ENCODE peak calls at places on chromosomes 2 and 18, in six cellular contexts. N is endothelial cell of umbilical vein, S is hepatocyte, E is tibial artery, Q is spleen, G is OCI-LY7. Y is an unnamed sample.

GRCh38 chr2:110804915-110805314 is 72.5 kb downstream of the ACOXL start:
- DNase-seq in Q (no peak), S (no peak), N (no peak), E (no peak), G (no peak), Y (peak; percentile 20)

GRCh38 chr2:222609391-222609790 is 46.5 kb downstream of the FARSB start:
- DNase-seq in N (no peak), Q (no peak), S (no peak), E (no peak), G (no peak), Y (no peak)

GRCh38 chr2:158098171-158098570 is 3.5 kb upstream of the UPP2 start:
- DNase-seq in E (no peak), N (no peak), S (no peak), Q (no peak), G (no peak), Y (no peak)

GRCh38 chr2:185618630-185619029 is 120.0 kb upstream of the FSIP2 start:
- DNase-seq in G (no peak), Q (no peak), S (peak; percentile 5), N (no peak), E (no peak), Y (no peak)

GRCh38 chr2:238061310-238062202 is 755 bp downstream of the SCLY start:
- DNase-seq in G (peak; percentile 40), Q (peak; percentile 80), S (peak; percentile 52), E (no peak), N (peak; percentile 30), Y (peak; percentile 7)

GRCh38 chr2:130289780-130290179 is 52.9 kb upstream of the IMP4 start:
- DNase-seq in E (no peak), G (no peak), S (no peak), N (no peak), Q (no peak), Y (no peak)

GRCh38 chr18:79871481-79872091 is 73.8 kb downstream of the KCNG2 start:
- DNase-seq in E (no peak), G (no peak), N (no peak), Q (peak; percentile 63), S (no peak), Y (no peak)

GRCh38 chr2:177432703-177433102 is 40.1 kb downstream of the AGPS start:
- DNase-seq in G (no peak), S (no peak), N (no peak), Q (no peak), E (no peak), Y (no peak)

GRCh38 chr2:48998449-48998848 is 155.9 kb downstream of the FSHR start:
- DNase-seq in N (no peak), Q (no peak), S (no peak), G (no peak), E (no peak), Y (no peak)

GRCh38 chr2:38125830-38126229 is 49.9 kb upstream of the CYP1B1 start:
- DNase-seq in G (no peak), E (no peak), N (no peak), Q (no peak), S (no peak), Y (no peak)

GRCh38 chr2:20663196-20664070 is 3.5 kb upstream of the GDF7 start:
- DNase-seq in E (peak; percentile 54), N (no peak), Q (peak; percentile 59), S (no peak), G (no peak), Y (no peak)

GRCh38 chr2:55839182-55839819 is 84.3 kb downstream of the EFEMP1 start:
- DNase-seq in G (no peak), E (no peak), S (peak; percentile 75), Q (no peak), N (no peak), Y (no peak)

GRCh38 chr2:239240480-239240881 is 160.3 kb downstream of the HDAC4 start:
- DNase-seq in E (no peak), S (no peak), Q (peak; percentile 71), G (no peak), N (no peak), Y (no peak)

GRCh38 chr18:62450546-62451395 is 72.1 kb upstream of the ZCCHC2 start:
- DNase-seq in S (peak; percentile 50), G (no peak), N (peak; percentile 99), Q (peak; percentile 85), E (peak; percentile 95), Y (no peak)

GRCh38 chr2:168482245-168482644 is 26.2 kb downstream of the CERS6 start:
- DNase-seq in Q (no peak), E (no peak), N (no peak), S (no peak), G (no peak), Y (no peak)

GRCh38 chr2:238428866-238429265 is 2.1 kb downstream of the ASB1 start:
- DNase-seq in G (no peak), E (no peak), N (no peak), Q (no peak), S (peak; percentile 1), Y (no peak)

GRCh38 chr2:9135804-9136558 is 70.6 kb upstream of the ASAP2 start:
- DNase-seq in G (no peak), S (no peak), Q (peak; percentile 19), E (peak; percentile 44), N (no peak), Y (no peak)

GRCh38 chr2:98936133-98936916 is at the start of gene CRACDL:
- DNase-seq in Q (no peak), E (no peak), N (peak; percentile 28), G (no peak), S (peak; percentile 59), Y (no peak)

GRCh38 chr2:98819350-98819749 is 88.4 kb upstream of the MGAT4A start:
- DNase-seq in S (no peak), E (no peak), G (no peak), N (no peak), Q (no peak), Y (no peak)

GRCh38 chr2:211132586-211132985 is 576.2 kb downstream of the CPS1 start:
- DNase-seq in G (no peak), Q (no peak), N (peak; percentile 51), S (no peak), E (no peak), Y (no peak)

GRCh38 chr2:26471278-26471677 is 6.6 kb downstream of the OTOF start:
- DNase-seq in S (no peak), E (no peak), G (no peak), Q (peak; percentile 46), N (no peak), Y (no peak)

GRCh38 chr2:216740557-216741222 is 45.3 kb upstream of the IGFBP5 start:
- DNase-seq in S (peak; percentile 74), E (no peak), Q (no peak), N (no peak), G (no peak), Y (no peak)

GRCh38 chr2:202005272-202005887 is 28.3 kb upstream of the FZD7 start:
- DNase-seq in E (no peak), G (peak; percentile 78), N (no peak), Q (no peak), S (no peak), Y (no peak)

GRCh38 chr2:15385184-15385583 is 175.9 kb downstream of the NBAS start:
- DNase-seq in E (no peak), Q (no peak), N (no peak), G (no peak), S (no peak), Y (no peak)

GRCh38 chr18:79552696-79553095 is 126.9 kb upstream of the CTDP1 start:
- DNase-seq in Q (no peak), E (peak; percentile 51), N (no peak), S (no peak), G (no peak), Y (no peak)

GRCh38 chr2:105774781-105775337 is 30.1 kb downstream of the NCK2 start:
- DNase-seq in S (no peak), N (no peak), E (no peak), G (no peak), Q (no peak), Y (no peak)
- H3K4me1 ChIP-seq in S (peaks cover 9% of the 10 kb centered on the region), N (no peaks in the 10 kb centered on the region), E (peaks cover 57% of the 10 kb centered on the region), G (peaks cover 32% of the 10 kb centered on the region), Q (peaks cover 55% of the 10 kb centered on the region), Y (peaks cover 96% of the 10 kb centered on the region)

GRCh38 chr2:41935004-41935401 is 112.8 kb upstream of the PKDCC start:
- DNase-seq in N (no peak), E (no peak), Q (no peak), S (no peak), G (no peak), Y (no peak)

GRCh38 chr2:41936751-41937463 is 110.9 kb upstream of the PKDCC start:
- DNase-seq in S (no peak), E (no peak), G (no peak), N (no peak), Q (no peak), Y (no peak)

GRCh38 chr2:41937464-41937861 is 110.4 kb upstream of the PKDCC start:
- DNase-seq in N (no peak), E (no peak), Q (no peak), G (no peak), S (no peak), Y (no peak)

GRCh38 chr2:41934323-41935003 is 113.4 kb upstream of the PKDCC start:
- DNase-seq in E (no peak), N (no peak), G (no peak), S (peak; percentile 38), Q (no peak), Y (no peak)

GRCh38 chr2:41935806-41936205 is 112.0 kb upstream of the PKDCC start:
- DNase-seq in S (no peak), G (no peak), Q (no peak), E (no peak), N (no peak), Y (no peak)
- H3K27ac ChIP-seq in S (no peak overlapping the region), G (no peak overlapping the region), Q (no peak overlapping the region), E (no peak overlapping the region), N (no peak overlapping the region), Y (no peak overlapping the region)

DNA sequence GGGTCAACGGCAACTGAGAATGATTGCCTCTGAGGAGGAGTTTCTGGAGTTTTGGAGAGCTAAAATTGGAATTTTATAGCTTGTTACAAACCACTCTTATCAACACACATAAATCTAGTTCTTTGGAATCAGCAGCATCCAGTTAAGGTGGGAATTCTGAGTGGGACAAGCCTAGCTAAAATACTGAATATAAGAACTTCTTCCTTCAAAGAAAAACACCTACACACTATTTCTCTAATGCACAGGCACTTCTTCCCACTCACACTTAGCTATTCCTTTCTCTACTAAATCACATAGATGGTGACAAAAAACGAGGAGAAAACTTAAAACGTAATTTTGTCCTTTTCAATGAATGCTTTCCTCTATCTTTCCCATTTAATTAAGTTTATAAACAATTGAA is 43.4 kb downstream of the FAM98A start:
- DNase-seq in G (no peak), N (no peak), E (no peak), Q (no peak), S (no peak), Y (no peak)
- H3K4me1 ChIP-seq in G (no peaks in the 10 kb centered on the region), N (peaks cover 26% of the 10 kb centered on the region), E (peaks cover 6% of the 10 kb centered on the region), Q (no peaks in the 10 kb centered on the region), S (no peaks in the 10 kb centered on the region), Y (no peaks in the 10 kb centered on the region)

GRCh38 chr2:64838817-64839216 is 150.4 kb upstream of the SLC1A4 start:
- DNase-seq in Q (no peak), E (peak; percentile 65), S (no peak), G (no peak), N (peak; percentile 44), Y (no peak)

GRCh38 chr2:64836566-64836965 is 152.6 kb upstream of the SLC1A4 start:
- DNase-seq in S (no peak), E (no peak), Q (no peak), N (no peak), G (no peak), Y (no peak)

GRCh38 chr2:64837925-64838641 is 151.1 kb upstream of the SLC1A4 start:
- DNase-seq in E (peak; percentile 68), N (no peak), G (peak; percentile 46), S (no peak), Q (peak; percentile 81), Y (no peak)

GRCh38 chr2:64839844-64840243 is 149.4 kb upstream of the SLC1A4 start:
- DNase-seq in Q (peak; percentile 86), S (no peak), N (no peak), G (peak; percentile 91), E (no peak), Y (no peak)

GRCh38 chr2:64837116-64837704 is 152.0 kb upstream of the SLC1A4 start:
- DNase-seq in S (no peak), N (no peak), Q (no peak), G (no peak), E (no peak), Y (no peak)
- H3K27ac ChIP-seq in S (peak overlapping the region; percentile 69), N (no peak overlapping the region), Q (no peak overlapping the region), G (no peak overlapping the region), E (no peak overlapping the region), Y (no peak overlapping the region)

Y was measured in CD8-positive, alpha-beta memory T cell.